ENCODE peak calls at places on chromosomes 1 and 21, in ten cellular contexts. L is CD8-positive, alpha-beta T cell; H is heart right ventricle; F is fibroblast of lung; D is cardiac muscle cell; B is esophagus muscularis mucosa; T is epithelial cell of esophagus; Y is cardiac fibroblast; A is kidney; C is lower lobe of right lung. K is an unnamed sample.

GRCh38 chr21:35006771-35007170 is 42.3 kb downstream of the RUNX1 start:
- DNase-seq in L (no peak), H (no peak), F (no peak), D (no peak), B (no peak), T (no peak), Y (no peak), A (no peak), C (no peak), K (no peak)

GRCh38 chr1:211488641-211489040 is 3.3 kb downstream of the RD3 start:
- DNase-seq in L (no peak), H (no peak), F (no peak), D (no peak), B (no peak), T (no peak), Y (no peak), A (no peak), C (no peak), K (no peak)

GRCh38 chr1:65198095-65198494 is 50.1 kb downstream of the AK4 start:
- DNase-seq in L (no peak), H (no peak), F (no peak), D (no peak), B (no peak), T (no peak), Y (peak; percentile 31), A (no peak), C (no peak), K (no peak)

GRCh38 chr1:191641420-191642215 is 516.6 kb upstream of the RGS18 start:
- DNase-seq in L (no peak), H (no peak), F (peak; percentile 15), D (no peak), B (no peak), T (peak; percentile 77), Y (peak; percentile 76), A (no peak), C (no peak), K (no peak)

GRCh38 chr1:183361081-183361480 is 57.1 kb downstream of the NMNAT2 start:
- DNase-seq in L (no peak), H (no peak), F (no peak), D (no peak), B (no peak), T (no peak), Y (no peak), A (no peak), C (no peak), K (no peak)

GRCh38 chr21:41745026-41745820 is 21.6 kb downstream of the RIPK4 start:
- DNase-seq in L (no peak), H (no peak), F (no peak), D (no peak), B (no peak), T (no peak), Y (no peak), A (peak; percentile 49), C (no peak), K (no peak)

GRCh38 chr1:221888218-221888617 is 146.3 kb upstream of the DUSP10 start:
- DNase-seq in L (no peak), H (no peak), F (no peak), D (no peak), B (peak; percentile 45), T (no peak), Y (no peak), A (no peak), C (no peak), K (no peak)

GRCh38 chr1:150474869-150475268 is 12.3 kb upstream of the TARS2 start:
- DNase-seq in L (no peak), H (no peak), F (no peak), D (no peak), B (no peak), T (no peak), Y (no peak), A (no peak), C (no peak), K (no peak)

GRCh38 chr1:1144122-1144842 is 28.4 kb upstream of the C1orf159 start:
- DNase-seq in L (peak; percentile 28), H (no peak), F (no peak), D (no peak), B (no peak), T (peak; percentile 51), Y (no peak), A (peak; percentile 91), C (peak; percentile 72), K (peak; percentile 75)

GRCh38 chr1:1141911-1142250 is 26.0 kb upstream of the C1orf159 start:
- DNase-seq in L (no peak), H (no peak), F (no peak), D (no peak), B (no peak), T (no peak), Y (no peak), A (no peak), C (no peak), K (no peak)

GRCh38 chr1:1144843-1145546 is 28.7 kb upstream of the TTLL10 start:
- DNase-seq in L (no peak), H (no peak), F (no peak), D (no peak), B (no peak), T (no peak), Y (no peak), A (no peak), C (no peak), K (no peak)

GRCh38 chr1:1142844-1143243 is 27.0 kb upstream of the C1orf159 start:
- DNase-seq in L (no peak), H (no peak), F (no peak), D (no peak), B (no peak), T (no peak), Y (no peak), A (no peak), C (no peak), K (no peak)

DNA sequence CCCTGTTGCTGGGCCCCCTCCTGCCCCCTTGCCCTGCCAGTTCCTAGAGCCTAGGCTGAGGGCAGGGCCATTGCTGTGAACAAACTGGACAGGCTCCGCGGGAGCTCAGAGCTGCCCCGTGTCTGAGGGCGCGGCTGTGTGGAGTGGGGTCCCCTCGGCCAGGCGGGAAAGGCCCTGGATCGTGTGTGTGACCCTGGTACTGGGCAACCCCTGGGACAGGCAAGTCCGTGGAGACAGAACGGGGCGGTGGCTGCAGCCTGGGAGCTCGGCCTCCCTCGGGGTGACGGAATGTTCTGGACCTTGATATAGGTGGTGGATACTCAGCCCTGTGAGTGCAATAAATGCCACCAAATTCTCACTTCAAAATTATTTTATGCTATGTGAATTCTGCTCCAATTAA is 27.7 kb upstream of the C1orf159 start:
- DNase-seq in L (no peak), H (no peak), F (no peak), D (no peak), B (no peak), T (no peak), Y (no peak), A (no peak), C (no peak), K (no peak)
- H3K4me3 ChIP-seq in L (no peak overlapping the region), H (no peak overlapping the region), F (no peak overlapping the region), D (no peak overlapping the region), B (no peak overlapping the region), T (no peak overlapping the region), Y (no peak overlapping the region), A (no peak overlapping the region), C (no peak overlapping the region), K (no peak overlapping the region)

GRCh38 chr1:179873366-179873978 is 4.1 kb downstream of the TOR1AIP2 start:
- DNase-seq in L (no peak), H (no peak), F (no peak), D (no peak), B (no peak), T (no peak), Y (no peak), A (no peak), C (no peak), K (no peak)

GRCh38 chr1:179875606-179876288 is 1.9 kb downstream of the TOR1AIP2 start:
- DNase-seq in L (no peak), H (no peak), F (no peak), D (peak; percentile 24), B (no peak), T (no peak), Y (no peak), A (no peak), C (no peak), K (no peak)

GRCh38 chr1:179877586-179878265 is at the start of gene TOR1AIP2:
- DNase-seq in L (peak; percentile 54), H (peak; percentile 89), F (peak; percentile 76), D (peak; percentile 93), B (peak; percentile 98), T (peak; percentile 86), Y (peak; percentile 82), A (peak; percentile 96), C (peak; percentile 95), K (peak; percentile 78)

GRCh38 chr1:179879797-179880196 is 2.2 kb upstream of the TOR1AIP2 start:
- DNase-seq in L (no peak), H (no peak), F (no peak), D (no peak), B (no peak), T (no peak), Y (no peak), A (no peak), C (no peak), K (no peak)

GRCh38 chr1:179876289-179876715 is 1.3 kb downstream of the TOR1AIP2 start:
- DNase-seq in L (no peak), H (no peak), F (peak; percentile 36), D (no peak), B (no peak), T (peak; percentile 90), Y (peak; percentile 64), A (no peak), C (no peak), K (no peak)
- H3K4me3 ChIP-seq in L (peak overlapping the region; percentile 60), H (no peak overlapping the region), F (peak overlapping the region; percentile 88), D (peak overlapping the region; percentile 56), B (peak overlapping the region; percentile 73), T (peak overlapping the region; percentile 58), Y (peak overlapping the region; percentile 67), A (peak overlapping the region; percentile 93), C (peak overlapping the region; percentile 73), K (peak overlapping the region; percentile 86)

DNA sequence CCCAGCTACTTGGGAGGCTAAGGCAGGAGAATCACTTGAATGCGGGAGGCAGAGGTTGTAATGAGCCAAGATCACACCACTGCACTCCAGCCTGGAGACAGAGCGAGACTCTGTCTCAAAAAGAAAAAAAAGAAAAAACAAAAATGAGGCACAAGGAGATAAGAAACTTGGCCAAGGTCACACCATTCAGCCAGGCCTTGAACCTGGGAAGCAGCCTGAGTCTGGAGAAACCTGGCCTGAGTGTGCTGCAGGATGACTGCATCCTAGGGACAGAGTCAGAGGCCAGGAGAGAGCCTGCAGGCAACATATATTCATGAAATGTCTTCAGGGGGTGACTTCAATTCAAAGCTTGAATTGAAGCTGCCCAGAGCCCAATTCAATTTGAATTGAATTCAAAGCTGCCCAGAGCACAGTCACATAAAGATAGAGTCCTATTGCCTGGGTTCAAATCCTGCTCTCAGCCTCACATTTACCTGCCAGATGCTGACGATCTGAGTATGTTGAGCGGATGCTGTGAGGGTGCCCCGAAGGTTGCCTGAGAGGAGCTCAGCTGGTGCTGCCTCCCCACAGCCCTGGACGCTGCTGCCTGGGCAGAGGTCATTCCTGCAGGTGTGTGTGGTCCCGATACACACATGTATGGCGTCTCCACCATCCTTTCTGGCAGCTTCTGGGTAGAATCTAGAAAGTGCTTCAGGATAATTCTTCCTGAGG is 307.7 kb downstream of the AJAP1 start:
- DNase-seq in L (no peak), H (no peak), F (no peak), D (no peak), B (no peak), T (no peak), Y (no peak), A (no peak), C (no peak), K (no peak)
- H3K4me3 ChIP-seq in L (no peak overlapping the region), H (no peak overlapping the region), F (no peak overlapping the region), D (no peak overlapping the region), B (no peak overlapping the region), T (no peak overlapping the region), Y (no peak overlapping the region), A (no peak overlapping the region), C (no peak overlapping the region), K (no peak overlapping the region)

GRCh38 chr1:117636637-117637425 is 31.0 kb downstream of the TENT5C start:
- DNase-seq in L (no peak), H (no peak), F (no peak), D (no peak), B (no peak), T (no peak), Y (no peak), A (no peak), C (no peak), K (no peak)

GRCh38 chr1:117641536-117641935 is 35.7 kb downstream of the TENT5C start:
- DNase-seq in L (no peak), H (no peak), F (no peak), D (no peak), B (no peak), T (no peak), Y (no peak), A (no peak), C (no peak), K (no peak)

GRCh38 chr1:117638141-117638540 is 32.3 kb downstream of the TENT5C start:
- DNase-seq in L (no peak), H (no peak), F (no peak), D (no peak), B (no peak), T (no peak), Y (no peak), A (no peak), C (no peak), K (no peak)

GRCh38 chr1:117638759-117639158 is 32.9 kb downstream of the TENT5C start:
- DNase-seq in L (no peak), H (no peak), F (no peak), D (no peak), B (no peak), T (no peak), Y (no peak), A (no peak), C (no peak), K (no peak)

DNA sequence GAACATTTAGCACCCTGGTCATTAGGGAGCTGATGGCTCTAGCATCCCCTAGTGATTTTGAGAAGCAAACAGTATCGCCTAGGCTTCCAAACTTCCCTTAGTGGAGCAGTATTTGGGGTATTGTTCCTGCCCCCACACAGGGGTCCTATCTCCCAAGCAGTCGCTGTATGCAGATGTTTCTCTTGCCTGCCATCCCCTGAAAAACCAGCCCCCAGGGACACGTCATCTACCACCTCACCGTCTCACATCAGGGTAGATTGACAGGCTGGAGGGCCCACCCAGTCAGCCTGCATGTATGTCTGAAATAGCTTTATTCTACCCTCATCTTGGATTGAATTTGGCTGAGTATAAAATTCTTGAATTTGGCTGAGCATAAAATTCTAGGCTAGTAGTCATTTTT is 33.9 kb downstream of the TENT5C start:
- DNase-seq in L (no peak), H (no peak), F (no peak), D (no peak), B (no peak), T (no peak), Y (no peak), A (no peak), C (no peak), K (no peak)
- H3K4me3 ChIP-seq in L (no peak overlapping the region), H (no peak overlapping the region), F (no peak overlapping the region), D (no peak overlapping the region), B (no peak overlapping the region), T (no peak overlapping the region), Y (no peak overlapping the region), A (no peak overlapping the region), C (no peak overlapping the region), K (no peak overlapping the region)

K was measured in naive thymus-derived CD4-positive, alpha-beta T cell.